ENCODE peak calls at places on chromosome 14, in seven cellular contexts. V is esophagus squamous epithelium, G is glutamatergic neuron, P is AG09309, M is choroid plexus epithelial cell, N is suprapubic skin, A is WTC11. H is an unnamed sample.

GRCh38 chr14:91415794-91416743 is 1.6 kb downstream of the CCDC88C start:
- DNase-seq in V (peak), G (no peak), P (no peak), M (no peak), N (no peak), A (no peak), H (no peak)

GRCh38 chr14:22200977-22201605 is 387.9 kb downstream of the DAD1 start:
- DNase-seq in V (no peak), G (no peak), P (peak), M (peak), N (no peak), A (peak), H (peak)

GRCh38 chr14:29220077-29220476 is 453.5 kb downstream of the FOXG1 start:
- DNase-seq in V (no peak), G (peak), P (no peak), M (no peak), N (no peak), A (no peak), H (no peak)

GRCh38 chr14:49880267-49881064 is 12.4 kb upstream of the ARF6 start:
- DNase-seq in V (no peak), G (no peak), P (no peak), M (peak), N (no peak), A (no peak), H (no peak)

GRCh38 chr14:100155049-100155621 is 4.3 kb downstream of the DEGS2 start:
- DNase-seq in V (no peak), G (peak), P (no peak), M (peak), N (no peak), A (peak), H (no peak)

GRCh38 chr14:105197274-105197673 is 16.2 kb upstream of the NUDT14 start:
- DNase-seq in V (no peak), G (no peak), P (peak), M (peak), N (no peak), A (no peak), H (no peak)

GRCh38 chr14:85883971-85884370 is 354.0 kb downstream of the FLRT2 start:
- DNase-seq in V (no peak), G (no peak), P (no peak), M (no peak), N (no peak), A (no peak), H (no peak)

GRCh38 chr14:56244138-56244789 is 126.1 kb downstream of the PELI2 start:
- DNase-seq in V (no peak), G (no peak), P (peak), M (peak), N (no peak), A (no peak), H (peak)

GRCh38 chr14:57291692-57292647 is 23.2 kb downstream of the AP5M1 start:
- DNase-seq in V (no peak), G (no peak), P (no peak), M (no peak), N (no peak), A (no peak), H (no peak)

GRCh38 chr14:38065101-38065762 is 142.5 kb upstream of the SSTR1 start:
- DNase-seq in V (no peak), G (peak), P (no peak), M (no peak), N (no peak), A (no peak), H (no peak)

GRCh38 chr14:71551291-71551955 is 380.8 kb upstream of the RGS6 start:
- DNase-seq in V (no peak), G (no peak), P (peak), M (peak), N (no peak), A (no peak), H (peak)

GRCh38 chr14:96108911-96109310 is 69.7 kb downstream of the C14orf132 start:
- DNase-seq in V (no peak), G (no peak), P (no peak), M (no peak), N (no peak), A (no peak), H (no peak)

GRCh38 chr14:55301722-55302121 is 30.5 kb downstream of the FBXO34 start:
- DNase-seq in V (no peak), G (no peak), P (no peak), M (peak), N (no peak), A (no peak), H (peak)

GRCh38 chr14:57714487-57714899 is 151.4 kb downstream of the SLC35F4 start:
- DNase-seq in V (no peak), G (no peak), P (no peak), M (no peak), N (no peak), A (no peak), H (no peak)

GRCh38 chr14:78254911-78255431 is 84.8 kb downstream of the NRXN3 start:
- DNase-seq in V (no peak), G (no peak), P (no peak), M (no peak), N (no peak), A (no peak), H (peak)

GRCh38 chr14:54175298-54175942 is 218.8 kb upstream of the BMP4 start:
- DNase-seq in V (no peak), G (peak), P (no peak), M (peak), N (no peak), A (peak), H (peak)

GRCh38 chr14:41280745-41281144 is 325.9 kb upstream of the LRFN5 start:
- DNase-seq in V (no peak), G (no peak), P (no peak), M (peak), N (no peak), A (no peak), H (no peak)

GRCh38 chr14:104361101-104361591 is 218.4 kb upstream of the C14orf180 start:
- DNase-seq in V (no peak), G (peak), P (no peak), M (no peak), N (peak), A (no peak), H (no peak)

GRCh38 chr14:105039458-105040205 is 18.7 kb upstream of the CDCA4 start:
- DNase-seq in V (no peak), G (no peak), P (no peak), M (no peak), N (no peak), A (no peak), H (no peak)

GRCh38 chr14:101780390-101780789 is 18.9 kb downstream of the PPP2R5C start:
- DNase-seq in V (no peak), G (no peak), P (no peak), M (no peak), N (no peak), A (peak), H (no peak)

GRCh38 chr14:95527392-95528002 is 7.4 kb upstream of the GLRX5 start:
- DNase-seq in V (no peak), G (no peak), P (peak), M (peak), N (no peak), A (no peak), H (no peak)

GRCh38 chr14:81366259-81366658 is 33.9 kb downstream of the STON2 start:
- DNase-seq in V (no peak), G (peak), P (no peak), M (no peak), N (no peak), A (no peak), H (no peak)

GRCh38 chr14:69690042-69690441 is 76.9 kb upstream of the SRSF5 start:
- DNase-seq in V (no peak), G (no peak), P (no peak), M (no peak), N (no peak), A (no peak), H (no peak)

GRCh38 chr14:55129086-55129427 is at the start of gene LGALS3:
- DNase-seq in V (no peak), G (peak), P (no peak), M (peak), N (peak), A (peak), H (no peak)

GRCh38 chr14:86035882-86036281 is 505.9 kb downstream of the FLRT2 start:
- DNase-seq in V (no peak), G (peak), P (no peak), M (peak), N (no peak), A (peak), H (no peak)

GRCh38 chr14:87883750-87884149 is 109.2 kb downstream of the GALC start:
- DNase-seq in V (no peak), G (no peak), P (no peak), M (no peak), N (no peak), A (no peak), H (no peak)

GRCh38 chr14:87888136-87888999 is 104.6 kb downstream of the GALC start:
- DNase-seq in V (no peak), G (peak), P (no peak), M (no peak), N (no peak), A (peak), H (no peak)
- TF ChIP-seq CTCF in V (no peak), G (peak), P (peak), M (peak), N (peak), A (peak), H (peak)

GRCh38 chr14:21093018-21093417 is 5.4 kb downstream of the ZNF219 start:
- DNase-seq in V (no peak), G (no peak), P (no peak), M (no peak), N (no peak), A (peak), H (no peak)

GRCh38 chr14:21095430-21096205 is 2.8 kb downstream of the ZNF219 start:
- DNase-seq in V (no peak), G (peak), P (no peak), M (peak), N (no peak), A (no peak), H (no peak)

GRCh38 chr14:21091784-21092146 is 6.7 kb downstream of the ZNF219 start:
- DNase-seq in V (no peak), G (no peak), P (no peak), M (no peak), N (no peak), A (no peak), H (no peak)

GRCh38 chr14:21092147-21093011 is 6.1 kb downstream of the ZNF219 start:
- DNase-seq in V (no peak), G (peak), P (no peak), M (peak), N (peak), A (peak), H (peak)

GRCh38 chr14:21093769-21094681 is 4.4 kb downstream of the ZNF219 start:
- DNase-seq in V (no peak), G (peak), P (no peak), M (no peak), N (no peak), A (peak), H (no peak)
- TF ChIP-seq CTCF in V (no peak), G (peak), P (no peak), M (peak), N (no peak), A (peak), H (peak)

GRCh38 chr14:64733899-64734298 is 29.7 kb downstream of the PLEKHG3 start:
- DNase-seq in V (no peak), G (peak), P (no peak), M (no peak), N (no peak), A (no peak), H (no peak)

GRCh38 chr14:64736271-64737131 is 32.3 kb downstream of the PLEKHG3 start:
- DNase-seq in V (no peak), G (no peak), P (no peak), M (no peak), N (no peak), A (peak), H (no peak)

GRCh38 chr14:64733321-64733720 is 29.1 kb downstream of the PLEKHG3 start:
- DNase-seq in V (no peak), G (peak), P (no peak), M (no peak), N (no peak), A (no peak), H (no peak)

GRCh38 chr14:64732536-64733120 is 28.4 kb downstream of the PLEKHG3 start:
- DNase-seq in V (no peak), G (peak), P (no peak), M (no peak), N (no peak), A (no peak), H (no peak)

DNA sequence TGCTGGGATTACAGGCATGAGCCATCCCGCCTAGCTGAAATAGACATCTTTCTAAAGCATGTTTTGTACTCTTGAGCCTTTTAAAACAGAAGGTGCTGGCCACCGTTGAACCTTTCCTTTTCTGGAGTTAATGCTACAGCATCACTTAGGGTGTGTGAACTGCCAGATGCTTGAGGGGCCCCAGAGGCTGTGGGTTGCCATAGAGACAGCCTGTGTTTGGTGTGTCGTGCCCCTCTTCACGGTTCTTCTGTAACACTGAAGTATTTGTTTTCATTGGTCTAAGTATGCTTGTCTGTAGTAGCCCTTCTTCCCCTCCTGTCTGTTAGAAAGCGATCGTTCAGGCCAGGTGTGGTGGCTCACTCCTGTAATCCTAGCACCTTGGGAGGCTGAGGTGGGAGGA is 30.8 kb downstream of the PLEKHG3 start:
- DNase-seq in V (no peak), G (peak), P (no peak), M (no peak), N (no peak), A (no peak), H (no peak)
- TF ChIP-seq CTCF in V (no peak), G (no peak), P (no peak), M (no peak), N (no peak), A (no peak), H (no peak)

DNA sequence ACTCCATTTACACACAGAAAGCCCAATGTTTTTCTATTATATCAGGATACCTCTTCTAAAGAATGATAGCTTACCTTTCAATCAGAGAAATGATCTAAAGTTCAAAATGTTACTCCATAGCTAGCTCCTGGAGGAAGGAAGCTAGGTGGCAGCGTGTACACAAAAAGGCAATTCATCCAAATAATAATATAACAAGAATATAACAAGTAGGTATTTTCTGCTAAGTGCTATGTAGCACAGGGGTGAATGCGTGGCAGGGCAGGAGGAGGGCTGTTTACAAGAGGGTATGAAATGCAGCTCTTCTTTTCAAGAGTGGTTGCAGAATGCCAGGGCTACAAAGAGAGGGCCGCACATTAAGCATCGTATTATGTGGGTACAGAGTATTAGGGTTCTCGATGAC is 663 bp upstream of the SNAPC1 start:
- DNase-seq in V (no peak), G (no peak), P (no peak), M (peak), N (no peak), A (no peak), H (no peak)
- TF ChIP-seq CTCF in V (no peak), G (no peak), P (no peak), M (peak), N (no peak), A (no peak), H (peak)

GRCh38 chr14:31543969-31544799 is 17.0 kb upstream of the NUBPL start:
- DNase-seq in V (no peak), G (no peak), P (no peak), M (peak), N (no peak), A (no peak), H (no peak)
- TF ChIP-seq CTCF in V (no peak), G (peak), P (peak), M (peak), N (no peak), A (no peak), H (peak)

GRCh38 chr14:92553456-92553855 is 39.9 kb downstream of the RIN3 start:
- DNase-seq in V (no peak), G (no peak), P (peak), M (peak), N (no peak), A (peak), H (no peak)
- TF ChIP-seq CTCF in V (no peak), G (no peak), P (peak), M (peak), N (no peak), A (no peak), H (peak)

GRCh38 chr14:89129570-89129969 is 287.5 kb downstream of the FOXN3 start:
- DNase-seq in V (no peak), G (no peak), P (no peak), M (peak), N (no peak), A (no peak), H (no peak)
- TF ChIP-seq CTCF in V (no peak), G (no peak), P (no peak), M (no peak), N (no peak), A (no peak), H (no peak)